ENCODE peak calls at places on chromosomes 11 and 22, in eight cellular contexts. Q, T, V, L, G, F, U and D are unnamed samples.
A peak's percentile ranks its signal among the peaks of the same experiment; 100 is the strongest.

GRCh38 chr11:126357055-126357962 is 1.8 kb downstream of the ST3GAL4 start:
- DNase-seq in Q (no peak), T (no peak), V (no peak), L (no peak), G (no peak), F (no peak), U (no peak), D (no peak)

GRCh38 chr11:94171693-94172440 is 43.2 kb downstream of the PANX1 start:
- DNase-seq in Q (peak; percentile 78), T (no peak), V (peak; percentile 49), L (no peak), G (peak; percentile 8), F (peak; percentile 33), U (peak; percentile 47), D (no peak)

GRCh38 chr11:60938500-60938899 is 13.5 kb downstream of the SLC15A3 start:
- DNase-seq in Q (no peak), T (no peak), V (no peak), L (no peak), G (no peak), F (no peak), U (no peak), D (no peak)

GRCh38 chr22:29255064-29255621 is 12.6 kb downstream of the RHBDD3 start:
- DNase-seq in Q (no peak), T (no peak), V (no peak), L (no peak), G (no peak), F (no peak), U (no peak), D (no peak)

GRCh38 chr11:105609832-105610781 is at the start of gene GRIA4:
- DNase-seq in Q (no peak), T (no peak), V (peak; percentile 82), L (no peak), G (peak; percentile 6), F (no peak), U (peak; percentile 9), D (no peak)

GRCh38 chr22:40401532-40401931 is 31.1 kb downstream of the SGSM3 start:
- DNase-seq in Q (no peak), T (peak; percentile 32), V (no peak), L (no peak), G (no peak), F (no peak), U (no peak), D (peak; percentile 52)

GRCh38 chr11:33387586-33387985 is 130.4 kb downstream of the HIPK3 start:
- DNase-seq in Q (peak; percentile 63), T (no peak), V (no peak), L (no peak), G (no peak), F (no peak), U (no peak), D (no peak)

GRCh38 chr22:40211481-40212052 is 33.8 kb downstream of the TNRC6B start:
- DNase-seq in Q (no peak), T (no peak), V (no peak), L (no peak), G (no peak), F (no peak), U (no peak), D (no peak)